ENCODE peak calls at places on chromosomes 6 and 20, in four cellular contexts. Y is upper lobe of right lung, N is A549, M is GM23248. R is an unnamed sample.

GRCh38 chr6:12296255-12296573 is 6.1 kb downstream of the EDN1 start:
- DNase-seq in N (peak; percentile 92), Y (no peak), M (peak; percentile 95), R (peak; percentile 29)

GRCh38 chr20:25341716-25342680 is 48.6 kb downstream of the ABHD12 start:
- DNase-seq in M (peak; percentile 28), Y (no peak), N (no peak), R (no peak)

GRCh38 chr20:36279362-36279761 is 26.8 kb upstream of the DLGAP4 start:
- DNase-seq in Y (no peak), N (no peak), M (no peak), R (no peak)

GRCh38 chr6:33673847-33674246 is 37.7 kb downstream of the UQCC2 start:
- DNase-seq in Y (no peak), M (no peak), N (no peak), R (no peak)

GRCh38 chr6:55866110-55866509 is 9.3 kb downstream of the BMP5 start:
- DNase-seq in Y (no peak), N (no peak), M (no peak), R (peak; percentile 44)

GRCh38 chr6:111748247-111748647 is 125.0 kb downstream of the FYN start:
- DNase-seq in N (no peak), Y (no peak), M (no peak), R (no peak)

GRCh38 chr6:14975124-14975815 is 270.6 kb upstream of the JARID2 start:
- DNase-seq in Y (no peak), M (no peak), N (no peak), R (no peak)

GRCh38 chr20:13929836-13930235 is 60.6 kb downstream of the SEL1L2 start:
- DNase-seq in N (no peak), Y (no peak), M (no peak), R (no peak)

GRCh38 chr6:54595844-54596243 is 250.7 kb upstream of the FAM83B start:
- DNase-seq in N (no peak), Y (no peak), M (peak; percentile 40), R (no peak)

GRCh38 chr20:32205502-32206382 is 1.8 kb downstream of the PLAGL2 start:
- DNase-seq in N (no peak), M (peak; percentile 62), Y (no peak), R (no peak)

GRCh38 chr20:63309261-63310071 is 16.5 kb downstream of the COL20A1 start:
- DNase-seq in N (peak; percentile 45), Y (no peak), M (peak; percentile 63), R (peak; percentile 25)

GRCh38 chr6:111358454-111358853 is 124.6 kb downstream of the REV3L start:
- DNase-seq in N (no peak), Y (no peak), M (peak; percentile 5), R (no peak)

GRCh38 chr20:25058051-25058796 is at the start of gene ACSS1:
- DNase-seq in Y (peak; percentile 89), M (peak; percentile 63), N (peak; percentile 54), R (no peak)

GRCh38 chr6:158290040-158290439 is 22.2 kb upstream of the TULP4 start:
- DNase-seq in M (no peak), N (no peak), Y (no peak), R (no peak)

GRCh38 chr6:8389034-8389818 is 46.1 kb downstream of the SLC35B3 start:
- DNase-seq in M (no peak), Y (no peak), N (no peak), R (no peak)

GRCh38 chr6:2782825-2783187 is 17.6 kb downstream of the WRNIP1 start:
- DNase-seq in M (no peak), N (no peak), Y (no peak), R (no peak)

GRCh38 chr20:37430044-37430443 is 84.1 kb downstream of the SRC start:
- DNase-seq in N (no peak), Y (no peak), M (no peak), R (no peak)

GRCh38 chr6:134729590-134729989 is 220.3 kb downstream of the ALDH8A1 start:
- DNase-seq in M (peak; percentile 21), N (no peak), Y (no peak), R (peak; percentile 15)

GRCh38 chr6:90219168-90219985 is 77.3 kb downstream of the BACH2 start:
- DNase-seq in Y (no peak), M (peak; percentile 78), N (no peak), R (peak; percentile 68)

GRCh38 chr6:87881342-87881895 is 166.2 kb upstream of the SPACA1 start:
- DNase-seq in N (no peak), Y (no peak), M (no peak), R (no peak)

GRCh38 chr6:17305219-17306001 is 24.2 kb downstream of the RBM24 start:
- DNase-seq in M (peak; percentile 57), N (no peak), Y (no peak), R (peak; percentile 65)

GRCh38 chr6:56241106-56241812 is 6.1 kb downstream of the COL21A1 start:
- DNase-seq in M (no peak), N (no peak), Y (no peak), R (no peak)

GRCh38 chr20:59810376-59811187 is 122.9 kb downstream of the SYCP2 start:
- DNase-seq in N (no peak), Y (no peak), M (peak; percentile 14), R (no peak)

DNA sequence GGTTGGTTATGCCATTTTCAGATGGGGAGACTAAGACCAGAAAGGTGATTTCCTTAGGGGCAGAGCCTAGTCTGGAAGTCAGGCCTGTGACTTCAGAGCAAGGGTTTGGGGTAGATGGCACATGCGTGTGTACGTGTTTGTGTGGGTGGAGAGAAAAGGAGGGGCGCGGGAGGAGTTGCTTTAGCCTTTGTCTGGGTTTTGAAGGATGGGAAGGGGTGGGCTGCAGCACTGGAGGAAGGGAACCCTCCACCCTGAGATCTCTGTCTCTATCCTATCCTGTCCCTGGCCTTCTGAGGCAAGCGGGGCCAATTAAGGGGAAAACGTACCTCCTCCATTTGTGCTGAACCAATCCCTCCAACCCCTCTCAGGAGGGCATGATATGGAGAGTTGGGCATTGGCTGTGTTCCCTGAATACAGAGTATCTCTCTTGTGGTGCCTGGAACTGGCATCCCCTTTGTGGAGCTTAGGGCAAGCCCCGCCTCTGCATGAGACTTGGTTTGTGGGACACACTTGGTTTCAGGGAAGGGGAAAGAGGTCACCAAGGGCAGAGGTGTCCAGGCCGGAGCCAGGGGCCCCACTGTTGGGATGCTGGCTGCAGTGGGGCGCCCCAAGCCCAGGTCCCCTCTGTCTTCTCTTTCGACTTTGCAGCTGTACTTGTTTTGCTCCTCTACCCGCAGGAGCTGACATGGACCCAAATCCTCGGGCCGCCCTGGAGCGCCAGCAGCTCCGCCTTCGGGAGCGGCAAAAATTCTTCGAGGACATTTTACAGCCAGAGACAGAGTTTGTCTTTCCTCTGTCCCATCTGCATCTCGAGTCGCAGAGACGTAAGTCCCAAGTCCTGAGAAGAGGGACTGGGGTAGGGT is at the start of gene DBNDD2:
- DNase-seq in Y (no peak), M (no peak), N (no peak), R (no peak)
- H3K4me1 ChIP-seq in Y (peaks cover 18% of the 10 kb centered on the region), M (peaks cover 7% of the 10 kb centered on the region), N (peaks cover 4% of the 10 kb centered on the region), R (peaks cover 2% of the 10 kb centered on the region)

GRCh38 chr6:79969784-79970183 is 22.4 kb upstream of the ELOVL4 start:
- DNase-seq in M (no peak), N (no peak), Y (no peak), R (no peak)

GRCh38 chr6:79967178-79967577 is 19.8 kb upstream of the ELOVL4 start:
- DNase-seq in M (no peak), N (no peak), Y (no peak), R (no peak)

GRCh38 chr6:79971195-79971594 is 23.8 kb upstream of the ELOVL4 start:
- DNase-seq in M (no peak), N (no peak), Y (no peak), R (no peak)
- H3K4me1 ChIP-seq in M (no peaks in the 10 kb centered on the region), N (no peaks in the 10 kb centered on the region), Y (no peaks in the 10 kb centered on the region), R (no peaks in the 10 kb centered on the region)

GRCh38 chr6:38305995-38306681 is 333.6 kb downstream of the BTBD9 start:
- DNase-seq in N (no peak), M (no peak), Y (no peak), R (no peak)
- H3K4me1 ChIP-seq in N (no peaks in the 10 kb centered on the region), M (no peaks in the 10 kb centered on the region), Y (no peaks in the 10 kb centered on the region), R (peaks cover 14% of the 10 kb centered on the region)

GRCh38 chr6:117495425-117495824 is 13.0 kb downstream of the DCBLD1 start:
- DNase-seq in M (no peak), Y (no peak), N (no peak), R (no peak)
- H3K4me1 ChIP-seq in M (peaks cover 75% of the 10 kb centered on the region), Y (peaks cover 42% of the 10 kb centered on the region), N (peaks cover 94% of the 10 kb centered on the region), R (no peaks in the 10 kb centered on the region)

GRCh38 chr20:57432480-57432873 is 41.3 kb downstream of the RBM38 start:
- DNase-seq in M (no peak), N (no peak), Y (no peak), R (no peak)

GRCh38 chr20:57428611-57429496 is 37.7 kb downstream of the RBM38 start:
- DNase-seq in N (no peak), Y (no peak), M (no peak), R (no peak)

GRCh38 chr20:57427239-57428127 is 36.3 kb downstream of the RBM38 start:
- DNase-seq in Y (no peak), N (no peak), M (no peak), R (no peak)

GRCh38 chr20:57431539-57431835 is 40.3 kb downstream of the RBM38 start:
- DNase-seq in Y (no peak), N (no peak), M (no peak), R (no peak)

GRCh38 chr20:57429579-57430202 is 38.5 kb downstream of the RBM38 start:
- DNase-seq in Y (no peak), M (peak; percentile 74), N (peak; percentile 44), R (no peak)
- H3K4me1 ChIP-seq in Y (peaks cover 15% of the 10 kb centered on the region), M (no peaks in the 10 kb centered on the region), N (no peaks in the 10 kb centered on the region), R (no peaks in the 10 kb centered on the region)

GRCh38 chr20:41143354-41143753 is 6.0 kb downstream of the PLCG1 start:
- DNase-seq in M (no peak), Y (peak; percentile 54), N (no peak), R (no peak)
- H3K4me1 ChIP-seq in M (peaks cover 18% of the 10 kb centered on the region), Y (peaks cover 94% of the 10 kb centered on the region), N (peaks cover 5% of the 10 kb centered on the region), R (peaks cover 18% of the 10 kb centered on the region)